ENCODE peak calls at places on chromosomes 6 and 20, in five cellular contexts. One of them, this sample, is unnamed.

GRCh38 chr20:10661261-10661660 is 12.5 kb downstream of the JAG1 start:
- DNase-seq in RPMI7951: no peak
- DNase-seq in fibroblast of the aortic adventitia: no peak
- DNase-seq in GM10248: no peak
- DNase-seq in NCI-H1092 treated with DMSO at 0.1 percent for 48 hours: no peak
- DNase-seq in this sample: no peak

GRCh38 chr20:32205502-32206382 is 1.8 kb downstream of the PLAGL2 start:
- DNase-seq in RPMI7951: no peak
- DNase-seq in fibroblast of the aortic adventitia: no peak
- DNase-seq in GM10248: no peak
- DNase-seq in NCI-H1092 treated with DMSO at 0.1 percent for 48 hours: no peak
- DNase-seq in this sample: peak

GRCh38 chr6:53411451-53411850 is 62.7 kb upstream of the ELOVL5 start:
- DNase-seq in RPMI7951: no peak
- DNase-seq in fibroblast of the aortic adventitia: peak
- DNase-seq in GM10248: no peak
- DNase-seq in NCI-H1092 treated with DMSO at 0.1 percent for 48 hours: no peak
- DNase-seq in this sample: no peak

GRCh38 chr6:25350593-25350992 is 71.4 kb downstream of the CARMIL1 start:
- DNase-seq in RPMI7951: no peak
- DNase-seq in fibroblast of the aortic adventitia: peak
- DNase-seq in GM10248: no peak
- DNase-seq in NCI-H1092 treated with DMSO at 0.1 percent for 48 hours: no peak
- DNase-seq in this sample: no peak

GRCh38 chr6:149559389-149559788 is 6.8 kb upstream of the GINM1 start:
- DNase-seq in RPMI7951: no peak
- DNase-seq in fibroblast of the aortic adventitia: no peak
- DNase-seq in GM10248: no peak
- DNase-seq in NCI-H1092 treated with DMSO at 0.1 percent for 48 hours: no peak
- DNase-seq in this sample: no peak

GRCh38 chr6:85576479-85576878 is 17.2 kb downstream of the SNX14 start:
- DNase-seq in RPMI7951: peak
- DNase-seq in fibroblast of the aortic adventitia: no peak
- DNase-seq in GM10248: no peak
- DNase-seq in NCI-H1092 treated with DMSO at 0.1 percent for 48 hours: no peak
- DNase-seq in this sample: no peak

GRCh38 chr20:24915440-24915839 is 33.6 kb upstream of the CST7 start:
- DNase-seq in RPMI7951: peak
- DNase-seq in fibroblast of the aortic adventitia: no peak
- DNase-seq in GM10248: peak
- DNase-seq in NCI-H1092 treated with DMSO at 0.1 percent for 48 hours: no peak
- DNase-seq in this sample: peak

GRCh38 chr6:147063469-147064031 is 140.7 kb upstream of the STXBP5 start:
- DNase-seq in RPMI7951: peak
- DNase-seq in fibroblast of the aortic adventitia: peak
- DNase-seq in GM10248: no peak
- DNase-seq in NCI-H1092 treated with DMSO at 0.1 percent for 48 hours: no peak
- DNase-seq in this sample: no peak

GRCh38 chr6:37624121-37624520 is 73.6 kb downstream of the MDGA1 start:
- DNase-seq in RPMI7951: peak
- DNase-seq in fibroblast of the aortic adventitia: no peak
- DNase-seq in GM10248: no peak
- DNase-seq in NCI-H1092 treated with DMSO at 0.1 percent for 48 hours: peak
- DNase-seq in this sample: no peak

GRCh38 chr20:46174469-46175126 is 56.5 kb downstream of the CD40 start:
- DNase-seq in RPMI7951: peak
- DNase-seq in fibroblast of the aortic adventitia: peak
- DNase-seq in GM10248: peak
- DNase-seq in NCI-H1092 treated with DMSO at 0.1 percent for 48 hours: peak
- DNase-seq in this sample: peak

GRCh38 chr20:37526839-37527637 is 638 bp downstream of the BLCAP start:
- DNase-seq in RPMI7951: peak
- DNase-seq in fibroblast of the aortic adventitia: peak
- DNase-seq in GM10248: no peak
- DNase-seq in NCI-H1092 treated with DMSO at 0.1 percent for 48 hours: no peak
- DNase-seq in this sample: peak

GRCh38 chr6:129609635-129610034 is 100.3 kb downstream of the ARHGAP18 start:
- DNase-seq in RPMI7951: no peak
- DNase-seq in fibroblast of the aortic adventitia: peak
- DNase-seq in GM10248: no peak
- DNase-seq in NCI-H1092 treated with DMSO at 0.1 percent for 48 hours: no peak
- DNase-seq in this sample: no peak

GRCh38 chr20:64211874-64212658 is 43.5 kb upstream of the PCMTD2 start:
- DNase-seq in RPMI7951: no peak
- DNase-seq in fibroblast of the aortic adventitia: no peak
- DNase-seq in GM10248: no peak
- DNase-seq in NCI-H1092 treated with DMSO at 0.1 percent for 48 hours: no peak
- DNase-seq in this sample: no peak

GRCh38 chr6:17589402-17590116 is 10.5 kb upstream of the FAM8A1 start:
- DNase-seq in RPMI7951: peak
- DNase-seq in fibroblast of the aortic adventitia: peak
- DNase-seq in GM10248: no peak
- DNase-seq in NCI-H1092 treated with DMSO at 0.1 percent for 48 hours: no peak
- DNase-seq in this sample: no peak

GRCh38 chr6:165701005-165701404 is 38.0 kb upstream of the PDE10A start:
- DNase-seq in RPMI7951: peak
- DNase-seq in fibroblast of the aortic adventitia: peak
- DNase-seq in GM10248: no peak
- DNase-seq in NCI-H1092 treated with DMSO at 0.1 percent for 48 hours: no peak
- DNase-seq in this sample: no peak

GRCh38 chr6:13485923-13486557 is 1.4 kb downstream of the GFOD1 start:
- DNase-seq in RPMI7951: peak
- DNase-seq in fibroblast of the aortic adventitia: peak
- DNase-seq in GM10248: peak
- DNase-seq in NCI-H1092 treated with DMSO at 0.1 percent for 48 hours: no peak
- DNase-seq in this sample: peak

GRCh38 chr6:11006060-11006459 is 38.0 kb downstream of the ELOVL2 start:
- DNase-seq in RPMI7951: no peak
- DNase-seq in fibroblast of the aortic adventitia: no peak
- DNase-seq in GM10248: no peak
- DNase-seq in NCI-H1092 treated with DMSO at 0.1 percent for 48 hours: no peak
- DNase-seq in this sample: no peak

GRCh38 chr6:64437996-64438395 is 802.4 kb downstream of the PHF3 start:
- DNase-seq in RPMI7951: no peak
- DNase-seq in fibroblast of the aortic adventitia: no peak
- DNase-seq in GM10248: no peak
- DNase-seq in NCI-H1092 treated with DMSO at 0.1 percent for 48 hours: no peak
- DNase-seq in this sample: no peak

GRCh38 chr20:54869765-54870164 is 394.4 kb downstream of the DOK5 start:
- DNase-seq in RPMI7951: no peak
- DNase-seq in fibroblast of the aortic adventitia: no peak
- DNase-seq in GM10248: no peak
- DNase-seq in NCI-H1092 treated with DMSO at 0.1 percent for 48 hours: no peak
- DNase-seq in this sample: no peak

GRCh38 chr6:158672726-158673125 is 22.9 kb downstream of the SYTL3 start:
- DNase-seq in RPMI7951: no peak
- DNase-seq in fibroblast of the aortic adventitia: no peak
- DNase-seq in GM10248: no peak
- DNase-seq in NCI-H1092 treated with DMSO at 0.1 percent for 48 hours: no peak
- DNase-seq in this sample: no peak

GRCh38 chr20:23668477-23668951 is 20.3 kb downstream of the CST4 start:
- DNase-seq in RPMI7951: peak
- DNase-seq in fibroblast of the aortic adventitia: peak
- DNase-seq in GM10248: peak
- DNase-seq in NCI-H1092 treated with DMSO at 0.1 percent for 48 hours: peak
- DNase-seq in this sample: peak

GRCh38 chr6:160167547-160168391 is 46.2 kb downstream of the SLC22A1 start:
- DNase-seq in RPMI7951: no peak
- DNase-seq in fibroblast of the aortic adventitia: no peak
- DNase-seq in GM10248: no peak
- DNase-seq in NCI-H1092 treated with DMSO at 0.1 percent for 48 hours: peak
- DNase-seq in this sample: no peak

GRCh38 chr20:32235331-32236047 is 27.8 kb downstream of the POFUT1 start:
- DNase-seq in RPMI7951: no peak
- DNase-seq in fibroblast of the aortic adventitia: no peak
- DNase-seq in GM10248: no peak
- DNase-seq in NCI-H1092 treated with DMSO at 0.1 percent for 48 hours: no peak
- DNase-seq in this sample: no peak

GRCh38 chr6:106056738-106057390 is 29.3 kb upstream of the PRDM1 start:
- DNase-seq in RPMI7951: no peak
- DNase-seq in fibroblast of the aortic adventitia: no peak
- DNase-seq in GM10248: no peak
- DNase-seq in NCI-H1092 treated with DMSO at 0.1 percent for 48 hours: no peak
- DNase-seq in this sample: no peak

GRCh38 chr6:64439274-64439673 is 803.7 kb downstream of the PHF3 start:
- DNase-seq in RPMI7951: no peak
- DNase-seq in fibroblast of the aortic adventitia: no peak
- DNase-seq in GM10248: no peak
- DNase-seq in NCI-H1092 treated with DMSO at 0.1 percent for 48 hours: no peak
- DNase-seq in this sample: no peak

GRCh38 chr20:17612975-17613327 is 43.1 kb downstream of the DSTN start:
- DNase-seq in RPMI7951: no peak
- DNase-seq in fibroblast of the aortic adventitia: no peak
- DNase-seq in GM10248: no peak
- DNase-seq in NCI-H1092 treated with DMSO at 0.1 percent for 48 hours: no peak
- DNase-seq in this sample: peak

GRCh38 chr20:62267543-62267942 is 29.2 kb downstream of the OSBPL2 start:
- DNase-seq in RPMI7951: no peak
- DNase-seq in fibroblast of the aortic adventitia: no peak
- DNase-seq in GM10248: no peak
- DNase-seq in NCI-H1092 treated with DMSO at 0.1 percent for 48 hours: no peak
- DNase-seq in this sample: no peak

GRCh38 chr20:8414611-8415274 is 282.7 kb downstream of the PLCB1 start:
- DNase-seq in RPMI7951: peak
- DNase-seq in fibroblast of the aortic adventitia: peak
- DNase-seq in GM10248: no peak
- DNase-seq in NCI-H1092 treated with DMSO at 0.1 percent for 48 hours: peak
- DNase-seq in this sample: no peak

This sample was measured in GM13976.